ENCODE peak calls at places on chromosomes 7 and 10, in five cellular contexts. One of them, this sample, is unnamed. For H3K36me3, the result is how much of the 10 kb centered on the place peaks cover.

GRCh38 chr7:77205706-77206105 is 6.1 kb upstream of the FGL2 start:
- DNase-seq in trophoblast cell: no peak
- DNase-seq in neural progenitor cell: no peak
- DNase-seq in fibroblast of lung: no peak
- DNase-seq in neuronal stem cell: no peak
- DNase-seq in this sample: no peak

GRCh38 chr7:25886387-25887240 is 265.4 kb upstream of the NFE2L3 start:
- DNase-seq in trophoblast cell: no peak
- DNase-seq in neural progenitor cell: no peak
- DNase-seq in fibroblast of lung: no peak
- DNase-seq in neuronal stem cell: no peak
- DNase-seq in this sample: peak

GRCh38 chr10:91271886-91272285 is 51.4 kb downstream of the PCGF5 start:
- DNase-seq in trophoblast cell: no peak
- DNase-seq in neural progenitor cell: no peak
- DNase-seq in fibroblast of lung: peak
- DNase-seq in neuronal stem cell: no peak
- DNase-seq in this sample: no peak

GRCh38 chr10:66148312-66148711 is 777.5 kb upstream of the LRRTM3 start:
- DNase-seq in trophoblast cell: no peak
- DNase-seq in neural progenitor cell: no peak
- DNase-seq in fibroblast of lung: no peak
- DNase-seq in neuronal stem cell: no peak
- DNase-seq in this sample: no peak

GRCh38 chr7:80412842-80413241 is 99.0 kb downstream of the GNAT3 start:
- DNase-seq in trophoblast cell: no peak
- DNase-seq in neural progenitor cell: no peak
- DNase-seq in fibroblast of lung: peak
- DNase-seq in neuronal stem cell: no peak
- DNase-seq in this sample: no peak

GRCh38 chr10:13877154-13877909 is 290.6 kb downstream of the PRPF18 start:
- DNase-seq in trophoblast cell: no peak
- DNase-seq in neural progenitor cell: no peak
- DNase-seq in fibroblast of lung: peak
- DNase-seq in neuronal stem cell: no peak
- DNase-seq in this sample: no peak

GRCh38 chr10:130064783-130065182 is 45.8 kb downstream of the C10orf143 start:
- DNase-seq in trophoblast cell: no peak
- DNase-seq in neural progenitor cell: no peak
- DNase-seq in fibroblast of lung: no peak
- DNase-seq in neuronal stem cell: no peak
- DNase-seq in this sample: no peak

GRCh38 chr7:119472398-119473038 is 800.5 kb upstream of the KCND2 start:
- DNase-seq in trophoblast cell: no peak
- DNase-seq in neural progenitor cell: no peak
- DNase-seq in fibroblast of lung: no peak
- DNase-seq in neuronal stem cell: no peak
- DNase-seq in this sample: no peak

GRCh38 chr7:117872565-117873055 is 631 bp downstream of the CTTNBP2 start:
- DNase-seq in trophoblast cell: no peak
- DNase-seq in neural progenitor cell: peak
- DNase-seq in fibroblast of lung: peak
- DNase-seq in neuronal stem cell: peak
- DNase-seq in this sample: no peak

GRCh38 chr10:68333452-68333851 is 724 bp upstream of the PBLD start:
- DNase-seq in trophoblast cell: no peak
- DNase-seq in neural progenitor cell: no peak
- DNase-seq in fibroblast of lung: no peak
- DNase-seq in neuronal stem cell: no peak
- DNase-seq in this sample: no peak

GRCh38 chr10:68333905-68334431 is 1.2 kb upstream of the PBLD start:
- DNase-seq in trophoblast cell: no peak
- DNase-seq in neural progenitor cell: no peak
- DNase-seq in fibroblast of lung: no peak
- DNase-seq in neuronal stem cell: no peak
- DNase-seq in this sample: no peak

GRCh38 chr10:68340358-68341080 is 7.8 kb upstream of the PBLD start:
- DNase-seq in trophoblast cell: no peak
- DNase-seq in neural progenitor cell: no peak
- DNase-seq in fibroblast of lung: no peak
- DNase-seq in neuronal stem cell: no peak
- DNase-seq in this sample: no peak

GRCh38 chr10:68334672-68335467 is 2.1 kb upstream of the PBLD start:
- DNase-seq in trophoblast cell: no peak
- DNase-seq in neural progenitor cell: no peak
- DNase-seq in fibroblast of lung: no peak
- DNase-seq in neuronal stem cell: no peak
- DNase-seq in this sample: no peak

DNA sequence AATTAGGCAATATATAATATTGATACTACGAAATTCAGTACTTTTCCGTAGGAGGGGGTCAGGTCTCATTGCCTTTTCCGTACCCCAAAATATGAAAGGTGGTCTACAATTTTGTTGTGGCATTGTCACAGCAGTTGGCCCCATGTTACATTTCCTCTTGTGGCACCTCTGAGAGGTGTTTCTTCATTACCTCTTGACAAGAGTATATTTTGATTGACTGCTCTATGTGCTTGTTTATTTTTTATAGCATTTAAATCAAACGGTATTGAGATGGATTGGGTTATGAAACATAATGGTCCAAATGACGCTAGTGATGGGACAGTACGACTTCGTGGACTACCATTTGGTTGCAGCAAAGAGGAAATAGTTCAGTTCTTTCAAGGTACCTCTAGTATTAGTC is 4.2 kb upstream of the PBLD start:
- DNase-seq in trophoblast cell: no peak
- DNase-seq in neural progenitor cell: no peak
- DNase-seq in fibroblast of lung: no peak
- DNase-seq in neuronal stem cell: no peak
- DNase-seq in this sample: no peak
- H3K36me3 ChIP-seq in trophoblast cell: under half
- H3K36me3 ChIP-seq in neural progenitor cell: half or more
- H3K36me3 ChIP-seq in fibroblast of lung: under half
- H3K36me3 ChIP-seq in neuronal stem cell: under half
- H3K36me3 ChIP-seq in this sample: half or more

DNA sequence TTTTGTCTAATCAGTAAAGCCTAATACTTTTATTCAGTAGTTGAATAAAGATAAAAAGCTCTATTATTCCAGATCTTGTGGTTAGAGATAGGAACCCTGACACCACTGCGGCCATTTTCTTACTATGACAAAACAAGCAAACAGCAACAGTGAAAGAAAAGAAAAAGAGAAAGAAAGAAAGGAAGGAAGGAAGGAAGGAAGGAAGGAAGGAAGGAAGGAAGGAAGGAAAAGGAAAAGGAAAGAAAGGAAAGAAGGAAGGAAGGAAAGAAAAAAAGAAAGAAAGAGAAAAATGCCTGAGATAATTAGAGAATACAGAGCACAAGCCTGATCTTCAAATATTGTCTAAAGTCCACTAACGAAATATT is 140.0 kb downstream of the ETV1 start:
- DNase-seq in trophoblast cell: no peak
- DNase-seq in neural progenitor cell: no peak
- DNase-seq in fibroblast of lung: no peak
- DNase-seq in neuronal stem cell: no peak
- DNase-seq in this sample: no peak
- H3K9ac ChIP-seq in trophoblast cell: no peak
- H3K9ac ChIP-seq in neural progenitor cell: no peak
- H3K9ac ChIP-seq in fibroblast of lung: no peak
- H3K9ac ChIP-seq in neuronal stem cell: no peak
- H3K9ac ChIP-seq in this sample: no peak

DNA sequence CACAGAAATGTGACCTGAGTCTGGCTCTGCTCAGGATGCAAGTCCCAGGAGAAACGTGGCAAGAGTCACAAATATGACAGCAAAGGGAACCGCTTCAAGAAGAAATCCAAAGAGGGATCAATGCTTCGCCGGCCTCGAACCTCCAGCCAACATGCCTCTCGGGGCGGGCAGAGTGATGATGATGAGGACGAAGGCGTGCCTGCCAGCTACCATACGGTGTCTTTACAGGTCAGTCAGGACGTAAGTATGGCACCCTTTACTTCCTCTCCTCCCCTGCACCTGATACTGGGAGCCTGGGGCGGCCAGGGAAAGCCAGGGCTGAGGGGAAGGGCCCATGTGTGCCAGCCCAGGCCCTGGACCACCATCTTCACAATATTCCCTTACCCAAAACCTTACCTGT is 18.6 kb upstream of the NFKB2 start:
- DNase-seq in trophoblast cell: no peak
- DNase-seq in neural progenitor cell: no peak
- DNase-seq in fibroblast of lung: no peak
- DNase-seq in neuronal stem cell: no peak
- DNase-seq in this sample: no peak
- H3K36me3 ChIP-seq in trophoblast cell: half or more
- H3K36me3 ChIP-seq in neural progenitor cell: under half
- H3K36me3 ChIP-seq in fibroblast of lung: under half
- H3K36me3 ChIP-seq in neuronal stem cell: under half
- H3K36me3 ChIP-seq in this sample: under half

GRCh38 chr7:154436560-154436959 is 384.4 kb downstream of the DPP6 start:
- DNase-seq in trophoblast cell: no peak
- DNase-seq in neural progenitor cell: no peak
- DNase-seq in fibroblast of lung: no peak
- DNase-seq in neuronal stem cell: no peak
- DNase-seq in this sample: no peak
- H3K9ac ChIP-seq in trophoblast cell: no peak
- H3K9ac ChIP-seq in neural progenitor cell: no peak
- H3K9ac ChIP-seq in fibroblast of lung: no peak
- H3K9ac ChIP-seq in neuronal stem cell: no peak
- H3K9ac ChIP-seq in this sample: no peak

DNA sequence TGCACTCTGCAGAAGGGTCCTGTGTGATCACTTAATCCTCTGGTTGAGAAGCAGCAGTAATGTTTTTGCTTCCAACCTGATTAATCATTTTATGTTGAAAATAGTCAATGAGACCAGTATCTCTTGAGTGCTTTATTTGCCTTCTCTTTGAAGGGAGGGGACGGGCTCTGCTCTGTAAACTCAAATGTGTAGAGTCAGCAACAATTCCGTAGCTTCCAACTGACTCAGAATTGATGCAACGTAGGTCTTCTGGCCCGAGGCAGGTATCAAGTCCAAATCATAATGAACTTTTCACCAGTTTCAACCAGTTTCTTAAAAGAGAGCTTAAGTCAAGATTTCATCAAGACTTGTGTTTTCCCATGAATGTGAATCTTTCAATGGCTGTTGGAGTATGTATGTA is 26.3 kb downstream of the GUSB start:
- DNase-seq in trophoblast cell: no peak
- DNase-seq in neural progenitor cell: no peak
- DNase-seq in fibroblast of lung: no peak
- DNase-seq in neuronal stem cell: no peak
- DNase-seq in this sample: no peak
- H3K36me3 ChIP-seq in trophoblast cell: under half
- H3K36me3 ChIP-seq in neural progenitor cell: under half
- H3K36me3 ChIP-seq in fibroblast of lung: under half
- H3K36me3 ChIP-seq in neuronal stem cell: under half
- H3K36me3 ChIP-seq in this sample: under half

GRCh38 chr10:79378647-79379511 is 31.6 kb downstream of the PPIF start:
- DNase-seq in trophoblast cell: no peak
- DNase-seq in neural progenitor cell: no peak
- DNase-seq in fibroblast of lung: no peak
- DNase-seq in neuronal stem cell: no peak
- DNase-seq in this sample: no peak
- H3K9ac ChIP-seq in trophoblast cell: no peak
- H3K9ac ChIP-seq in neural progenitor cell: no peak
- H3K9ac ChIP-seq in fibroblast of lung: no peak
- H3K9ac ChIP-seq in neuronal stem cell: peak
- H3K9ac ChIP-seq in this sample: no peak

GRCh38 chr7:128957613-128958012 is 19.9 kb downstream of the IRF5 start:
- DNase-seq in trophoblast cell: no peak
- DNase-seq in neural progenitor cell: no peak
- DNase-seq in fibroblast of lung: no peak
- DNase-seq in neuronal stem cell: no peak
- DNase-seq in this sample: no peak
- H3K36me3 ChIP-seq in trophoblast cell: under half
- H3K36me3 ChIP-seq in neural progenitor cell: under half
- H3K36me3 ChIP-seq in fibroblast of lung: under half
- H3K36me3 ChIP-seq in neuronal stem cell: under half
- H3K36me3 ChIP-seq in this sample: under half

GRCh38 chr10:71771204-71771603 is 2.1 kb downstream of the VSIR start:
- DNase-seq in trophoblast cell: no peak
- DNase-seq in neural progenitor cell: no peak
- DNase-seq in fibroblast of lung: no peak
- DNase-seq in neuronal stem cell: no peak
- DNase-seq in this sample: no peak

GRCh38 chr10:71769279-71769823 is 4.0 kb downstream of the VSIR start:
- DNase-seq in trophoblast cell: no peak
- DNase-seq in neural progenitor cell: no peak
- DNase-seq in fibroblast of lung: no peak
- DNase-seq in neuronal stem cell: no peak
- DNase-seq in this sample: no peak

GRCh38 chr10:71770255-71770654 is 3.1 kb downstream of the VSIR start:
- DNase-seq in trophoblast cell: peak
- DNase-seq in neural progenitor cell: no peak
- DNase-seq in fibroblast of lung: no peak
- DNase-seq in neuronal stem cell: no peak
- DNase-seq in this sample: no peak

GRCh38 chr10:71771821-71772617 is 1.3 kb downstream of the VSIR start:
- DNase-seq in trophoblast cell: peak
- DNase-seq in neural progenitor cell: no peak
- DNase-seq in fibroblast of lung: peak
- DNase-seq in neuronal stem cell: no peak
- DNase-seq in this sample: no peak

DNA sequence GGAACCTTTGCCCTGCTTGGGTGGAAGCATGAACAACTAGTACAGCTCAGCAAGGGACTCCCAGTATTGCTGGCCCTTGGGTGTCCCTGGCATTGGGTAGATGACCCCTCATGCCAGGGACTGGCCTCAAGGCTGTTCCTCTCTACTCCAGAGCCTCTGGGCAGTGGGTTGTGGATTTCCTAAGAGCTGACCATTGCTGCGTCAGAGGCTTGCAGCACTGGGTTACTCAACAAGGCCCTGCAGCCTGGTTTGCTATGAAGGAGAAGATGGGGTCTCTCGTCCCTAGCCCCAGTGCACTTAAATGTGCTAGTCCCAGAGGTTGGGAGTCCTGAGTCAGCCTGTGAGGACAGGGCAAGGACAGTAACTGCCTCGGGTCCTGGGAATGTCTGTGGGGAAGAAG is 2.5 kb downstream of the VSIR start:
- DNase-seq in trophoblast cell: peak
- DNase-seq in neural progenitor cell: no peak
- DNase-seq in fibroblast of lung: no peak
- DNase-seq in neuronal stem cell: no peak
- DNase-seq in this sample: no peak
- H3K9ac ChIP-seq in trophoblast cell: no peak
- H3K9ac ChIP-seq in neural progenitor cell: no peak
- H3K9ac ChIP-seq in fibroblast of lung: no peak
- H3K9ac ChIP-seq in neuronal stem cell: no peak
- H3K9ac ChIP-seq in this sample: no peak

GRCh38 chr10:69818676-69819239 is 17.1 kb downstream of the COL13A1 start:
- DNase-seq in trophoblast cell: no peak
- DNase-seq in neural progenitor cell: no peak
- DNase-seq in fibroblast of lung: no peak
- DNase-seq in neuronal stem cell: no peak
- DNase-seq in this sample: no peak

GRCh38 chr10:69816963-69817605 is 15.4 kb downstream of the COL13A1 start:
- DNase-seq in trophoblast cell: no peak
- DNase-seq in neural progenitor cell: no peak
- DNase-seq in fibroblast of lung: peak
- DNase-seq in neuronal stem cell: no peak
- DNase-seq in this sample: no peak

GRCh38 chr10:69816536-69816935 is 14.8 kb downstream of the COL13A1 start:
- DNase-seq in trophoblast cell: no peak
- DNase-seq in neural progenitor cell: no peak
- DNase-seq in fibroblast of lung: no peak
- DNase-seq in neuronal stem cell: no peak
- DNase-seq in this sample: no peak

GRCh38 chr10:69819713-69820506 is 18.2 kb downstream of the COL13A1 start:
- DNase-seq in trophoblast cell: no peak
- DNase-seq in neural progenitor cell: no peak
- DNase-seq in fibroblast of lung: peak
- DNase-seq in neuronal stem cell: no peak
- DNase-seq in this sample: no peak

GRCh38 chr10:69820817-69821216 is 19.1 kb downstream of the COL13A1 start:
- DNase-seq in trophoblast cell: no peak
- DNase-seq in neural progenitor cell: no peak
- DNase-seq in fibroblast of lung: no peak
- DNase-seq in neuronal stem cell: no peak
- DNase-seq in this sample: no peak
- H3K36me3 ChIP-seq in trophoblast cell: under half
- H3K36me3 ChIP-seq in neural progenitor cell: under half
- H3K36me3 ChIP-seq in fibroblast of lung: under half
- H3K36me3 ChIP-seq in neuronal stem cell: under half
- H3K36me3 ChIP-seq in this sample: under half

This sample was measured in MM.1S.